ENCODE peak calls at places on chromosomes 5 and 9, in eight cellular contexts. N is activated effector memory CD4-positive, alpha-beta T cell treated with Interleukin-2 at 50 U/mL for 16 hours; E is iris pigment epithelial cell; B is WTC11; T is activated CD4-positive, alpha-beta T cell treated with anti-CD3 and anti-CD28 coated beads, Interleukin-2, amount 50 U/mL, for 4 hours; Q is stimulated activated CD8-positive, alpha-beta memory T cell treated with anti-CD3 and anti-CD28 coated beads, Interleukin-15, amount 100 ng/mL, for 4 hours; S is GDM1; R is stimulated activated CD4-positive, alpha-beta T cell treated with anti-CD3 and anti-CD28 coated beads, TNF-alpha, amount 100 ng/mL, for 48 hours. X is an unnamed sample.

GRCh38 chr5:8340739-8341344 is 471.9 kb downstream of the MTRR start:
- DNase-seq in N (no peak), E (peak), B (no peak), T (no peak), Q (no peak), S (no peak), R (no peak), X (peak)

GRCh38 chr5:168020522-168021294 is 270.7 kb upstream of the WWC1 start:
- DNase-seq in N (no peak), E (peak), B (no peak), T (no peak), Q (no peak), S (no peak), R (no peak), X (peak)

GRCh38 chr9:16824545-16825041 is 45.9 kb downstream of the BNC2 start:
- DNase-seq in N (no peak), E (peak), B (no peak), T (no peak), Q (no peak), S (no peak), R (no peak), X (peak)

GRCh38 chr5:159481751-159482150 is 151.5 kb upstream of the IL12B start:
- DNase-seq in N (no peak), E (no peak), B (no peak), T (no peak), Q (no peak), S (no peak), R (no peak), X (no peak)

GRCh38 chr5:402615-403359 is 40.2 kb upstream of the EXOC3 start:
- DNase-seq in N (no peak), E (no peak), B (no peak), T (no peak), Q (no peak), S (peak), R (no peak), X (no peak)

GRCh38 chr5:179812135-179812825 is 5.6 kb upstream of the MGAT4B start:
- DNase-seq in N (no peak), E (no peak), B (no peak), T (no peak), Q (no peak), S (no peak), R (no peak), X (no peak)

GRCh38 chr9:116786737-116787136 is 99.6 kb downstream of the TRIM32 start:
- DNase-seq in N (no peak), E (no peak), B (no peak), T (no peak), Q (no peak), S (no peak), R (no peak), X (no peak)

GRCh38 chr5:67806647-67807046 is 408.9 kb upstream of the PIK3R1 start:
- DNase-seq in N (no peak), E (no peak), B (no peak), T (no peak), Q (no peak), S (no peak), R (no peak), X (no peak)

GRCh38 chr9:129445794-129446306 is 175.1 kb downstream of the C9orf50 start:
- DNase-seq in N (no peak), E (no peak), B (no peak), T (no peak), Q (no peak), S (no peak), R (no peak), X (no peak)

GRCh38 chr5:76083555-76084495 is 642 bp downstream of the SV2C start:
- DNase-seq in N (no peak), E (no peak), B (peak), T (no peak), Q (no peak), S (no peak), R (no peak), X (no peak)

GRCh38 chr5:172117977-172118701 is 69.9 kb downstream of the STK10 start:
- DNase-seq in N (no peak), E (no peak), B (no peak), T (no peak), Q (no peak), S (no peak), R (no peak), X (no peak)

GRCh38 chr9:102631559-102631958 is 363.6 kb upstream of the CYLC2 start:
- DNase-seq in N (no peak), E (peak), B (no peak), T (no peak), Q (no peak), S (no peak), R (no peak), X (no peak)

GRCh38 chr9:124553738-124554137 is 46.5 kb upstream of the NR5A1 start:
- DNase-seq in N (no peak), E (peak), B (no peak), T (no peak), Q (no peak), S (no peak), R (no peak), X (peak)

GRCh38 chr5:153542536-153542935 is 52.1 kb downstream of the GRIA1 start:
- DNase-seq in N (no peak), E (peak), B (no peak), T (no peak), Q (no peak), S (no peak), R (no peak), X (peak)

GRCh38 chr5:98096155-98096554 is 677.3 kb upstream of the RGMB start:
- DNase-seq in N (no peak), E (peak), B (no peak), T (no peak), Q (no peak), S (no peak), R (no peak), X (peak)

GRCh38 chr5:137752873-137753226 is 1.3 kb downstream of the HNRNPA0 start:
- DNase-seq in N (peak), E (peak), B (peak), T (no peak), Q (no peak), S (no peak), R (no peak), X (peak)

GRCh38 chr9:69389437-69389995 is 64.5 kb downstream of the ENTREP1 start:
- DNase-seq in N (no peak), E (no peak), B (no peak), T (no peak), Q (no peak), S (no peak), R (no peak), X (no peak)

GRCh38 chr5:155905359-155905758 is 421.6 kb upstream of the SGCD start:
- DNase-seq in N (no peak), E (no peak), B (no peak), T (no peak), Q (no peak), S (no peak), R (no peak), X (no peak)

GRCh38 chr5:74028406-74028805 is 402.4 kb downstream of the ARHGEF28 start:
- DNase-seq in N (no peak), E (no peak), B (no peak), T (no peak), Q (no peak), S (no peak), R (no peak), X (no peak)

GRCh38 chr9:13970426-13970825 is 343.5 kb downstream of the NFIB start:
- DNase-seq in N (no peak), E (no peak), B (no peak), T (no peak), Q (no peak), S (no peak), R (no peak), X (no peak)

GRCh38 chr9:109272045-109272444 is 48.8 kb downstream of the EPB41L4B start:
- DNase-seq in N (no peak), E (no peak), B (no peak), T (no peak), Q (no peak), S (no peak), R (no peak), X (no peak)

GRCh38 chr5:6774673-6775327 is 61.6 kb downstream of the TENT4A start:
- DNase-seq in N (no peak), E (no peak), B (no peak), T (no peak), Q (no peak), S (no peak), R (no peak), X (no peak)

GRCh38 chr5:6907320-6907918 is 194.2 kb downstream of the TENT4A start:
- DNase-seq in N (no peak), E (no peak), B (no peak), T (no peak), Q (no peak), S (no peak), R (no peak), X (no peak)

GRCh38 chr5:56451742-56452141 is 218.6 kb upstream of the ANKRD55 start:
- DNase-seq in N (no peak), E (no peak), B (no peak), T (no peak), Q (no peak), S (no peak), R (no peak), X (no peak)

GRCh38 chr9:72280913-72281500 is 84.0 kb downstream of the ZFAND5 start:
- DNase-seq in N (peak), E (peak), B (peak), T (peak), Q (peak), S (peak), R (peak), X (peak)

GRCh38 chr5:158895573-158895972 is 204.1 kb downstream of the EBF1 start:
- DNase-seq in N (no peak), E (no peak), B (no peak), T (no peak), Q (no peak), S (no peak), R (no peak), X (no peak)

GRCh38 chr5:31999470-31999869 is 174.6 kb downstream of the GOLPH3 start:
- DNase-seq in N (no peak), E (no peak), B (no peak), T (no peak), Q (no peak), S (no peak), R (no peak), X (no peak)